ENCODE peak calls at places on chromosome 14, in four cellular contexts. K, X, O and Z are unnamed samples.

GRCh38 chr14:73025544-73025943 is 1.4 kb downstream of the ZFYVE1 start:
- DNase-seq in K (no peak), X (no peak), O (peak), Z (no peak)

GRCh38 chr14:101582294-101582693 is 21.0 kb downstream of the DIO3 start:
- DNase-seq in K (no peak), X (no peak), O (no peak), Z (no peak)

GRCh38 chr14:22838631-22839041 is 2.3 kb downstream of the MMP14 start:
- DNase-seq in K (no peak), X (no peak), O (no peak), Z (no peak)

GRCh38 chr14:22297376-22297775 is 291.6 kb downstream of the DAD1 start:
- DNase-seq in K (no peak), X (no peak), O (no peak), Z (no peak)

GRCh38 chr14:51533160-51533559 is 118.5 kb upstream of the FRMD6 start:
- DNase-seq in K (no peak), X (no peak), O (no peak), Z (no peak)

GRCh38 chr14:76929927-76930326 is 98.6 kb downstream of the IRF2BPL start:
- DNase-seq in K (no peak), X (no peak), O (peak), Z (no peak)

GRCh38 chr14:23692416-23692815 is 56.3 kb downstream of the DHRS2 start:
- DNase-seq in K (no peak), X (no peak), O (no peak), Z (no peak)

GRCh38 chr14:32576088-32576795 is 247.1 kb downstream of the AKAP6 start:
- DNase-seq in K (peak), X (peak), O (peak), Z (peak)

GRCh38 chr14:72752034-72752412 is 141.9 kb downstream of the DPF3 start:
- DNase-seq in K (no peak), X (no peak), O (no peak), Z (no peak)

GRCh38 chr14:64605926-64606685 is 56.3 kb downstream of the PPP1R36 start:
- DNase-seq in K (no peak), X (no peak), O (no peak), Z (no peak)

GRCh38 chr14:59688224-59689170 is 111.9 kb upstream of the CCDC175 start:
- DNase-seq in K (peak), X (peak), O (peak), Z (peak)

GRCh38 chr14:20415723-20416622 is 2.7 kb upstream of the TEP1 start:
- DNase-seq in K (peak), X (peak), O (peak), Z (peak)

GRCh38 chr14:51726166-51726899 is 74.6 kb downstream of the FRMD6 start:
- DNase-seq in K (no peak), X (no peak), O (no peak), Z (no peak)

GRCh38 chr14:53628747-53629146 is 327.9 kb downstream of the BMP4 start:
- DNase-seq in K (no peak), X (no peak), O (no peak), Z (no peak)

GRCh38 chr14:58821421-58821820 is 183.7 kb downstream of the DACT1 start:
- DNase-seq in K (peak), X (no peak), O (no peak), Z (no peak)

GRCh38 chr14:50272498-50272897 is 39.5 kb downstream of the L2HGDH start:
- DNase-seq in K (no peak), X (no peak), O (no peak), Z (no peak)

GRCh38 chr14:90512332-90512951 is 115.6 kb downstream of the CALM1 start:
- DNase-seq in K (no peak), X (no peak), O (no peak), Z (no peak)

GRCh38 chr14:67377916-67378315 is 17.8 kb downstream of the EIF2S1 start:
- DNase-seq in K (no peak), X (no peak), O (no peak), Z (no peak)

GRCh38 chr14:76696791-76697190 is 64.5 kb upstream of the VASH1 start:
- DNase-seq in K (no peak), X (no peak), O (no peak), Z (no peak)

GRCh38 chr14:92247937-92248336 is 75.0 kb upstream of the SLC24A4 start:
- DNase-seq in K (no peak), X (no peak), O (no peak), Z (no peak)

GRCh38 chr14:23589606-23590005 is 11.0 kb upstream of the JPH4 start:
- DNase-seq in K (no peak), X (no peak), O (no peak), Z (peak)

GRCh38 chr14:106166650-106167204 is 640.3 kb downstream of the TMEM121 start:
- DNase-seq in K (no peak), X (no peak), O (no peak), Z (no peak)

GRCh38 chr14:20998674-20999366 is at the start of gene SLC39A2:
- DNase-seq in K (peak), X (no peak), O (peak), Z (no peak)

GRCh38 chr14:24329073-24329663 is 5.7 kb downstream of the ADCY4 start:
- DNase-seq in K (no peak), X (no peak), O (no peak), Z (no peak)

GRCh38 chr14:67940894-67941455 is 121.4 kb downstream of the RAD51B start:
- DNase-seq in K (no peak), X (no peak), O (no peak), Z (no peak)

GRCh38 chr14:95485222-95485819 is 31.1 kb downstream of the SYNE3 start:
- DNase-seq in K (no peak), X (no peak), O (no peak), Z (no peak)

GRCh38 chr14:95481391-95482022 is 34.9 kb downstream of the SYNE3 start:
- DNase-seq in K (no peak), X (peak), O (no peak), Z (no peak)

GRCh38 chr14:95483843-95484165 is 32.6 kb downstream of the SYNE3 start:
- DNase-seq in K (no peak), X (no peak), O (no peak), Z (no peak)

GRCh38 chr14:95484296-95484695 is 32.2 kb downstream of the SYNE3 start:
- DNase-seq in K (no peak), X (no peak), O (no peak), Z (no peak)

GRCh38 chr14:95482967-95483842 is 33.2 kb downstream of the SYNE3 start:
- DNase-seq in K (peak), X (no peak), O (no peak), Z (peak)
- TF ChIP-seq ZBTB33 in K (no peak), X (no peak), O (no peak), Z (no peak)

DNA sequence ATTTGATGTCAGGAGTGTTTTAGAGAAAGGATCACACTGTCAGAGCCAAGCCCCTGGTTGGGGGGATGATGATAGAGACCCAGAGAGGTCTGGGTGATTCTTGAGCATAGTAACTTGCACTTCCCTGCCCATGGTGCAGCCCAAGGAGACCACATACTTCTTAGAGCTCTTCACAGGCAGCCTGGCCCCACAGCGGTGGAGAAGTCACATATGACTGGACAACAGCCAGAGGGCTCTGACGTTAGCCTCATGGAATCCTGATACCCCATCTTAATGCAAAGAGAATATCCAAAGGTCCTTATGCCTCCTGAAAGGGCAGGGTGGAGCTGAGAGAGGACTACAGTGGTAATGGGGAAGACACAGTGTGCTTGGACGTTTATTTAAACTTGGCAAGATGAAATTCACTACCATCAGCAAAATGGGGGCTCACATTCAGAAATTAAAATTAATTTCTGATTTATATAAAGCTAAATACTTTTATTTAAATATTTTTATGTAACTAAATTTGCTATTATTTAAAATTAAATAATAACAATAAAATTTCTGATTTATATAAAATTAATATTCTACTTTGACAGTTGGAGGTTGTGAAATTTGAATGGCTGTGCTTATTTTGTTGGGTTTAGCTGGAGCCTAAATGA is 131.3 kb downstream of the KTN1 start:
- DNase-seq in K (no peak), X (no peak), O (no peak), Z (no peak)
- TF ChIP-seq ZBTB33 in K (no peak), X (no peak), O (no peak), Z (no peak)

GRCh38 chr14:89279649-89280232 is 137.3 kb downstream of the FOXN3 start:
- DNase-seq in K (no peak), X (no peak), O (no peak), Z (no peak)
- TF ChIP-seq ZBTB33 in K (no peak), X (no peak), O (no peak), Z (no peak)

GRCh38 chr14:69543341-69544249 is 31.1 kb downstream of the CCDC177 start:
- DNase-seq in K (peak), X (no peak), O (peak), Z (no peak)
- TF ChIP-seq ZBTB33 in K (no peak), X (no peak), O (no peak), Z (no peak)

GRCh38 chr14:74620497-74620921 is 8.5 kb upstream of the LTBP2 start:
- DNase-seq in K (peak), X (no peak), O (peak), Z (peak)

GRCh38 chr14:74618078-74618952 is 6.3 kb upstream of the LTBP2 start:
- DNase-seq in K (peak), X (no peak), O (no peak), Z (peak)

GRCh38 chr14:74620923-74621322 is 8.9 kb upstream of the LTBP2 start:
- DNase-seq in K (no peak), X (no peak), O (no peak), Z (no peak)

GRCh38 chr14:74621556-74621955 is 9.5 kb upstream of the LTBP2 start:
- DNase-seq in K (no peak), X (no peak), O (no peak), Z (no peak)

GRCh38 chr14:74619672-74620131 is 7.7 kb upstream of the LTBP2 start:
- DNase-seq in K (no peak), X (no peak), O (peak), Z (peak)
- TF ChIP-seq ZBTB33 in K (no peak), X (peak), O (no peak), Z (no peak)

DNA sequence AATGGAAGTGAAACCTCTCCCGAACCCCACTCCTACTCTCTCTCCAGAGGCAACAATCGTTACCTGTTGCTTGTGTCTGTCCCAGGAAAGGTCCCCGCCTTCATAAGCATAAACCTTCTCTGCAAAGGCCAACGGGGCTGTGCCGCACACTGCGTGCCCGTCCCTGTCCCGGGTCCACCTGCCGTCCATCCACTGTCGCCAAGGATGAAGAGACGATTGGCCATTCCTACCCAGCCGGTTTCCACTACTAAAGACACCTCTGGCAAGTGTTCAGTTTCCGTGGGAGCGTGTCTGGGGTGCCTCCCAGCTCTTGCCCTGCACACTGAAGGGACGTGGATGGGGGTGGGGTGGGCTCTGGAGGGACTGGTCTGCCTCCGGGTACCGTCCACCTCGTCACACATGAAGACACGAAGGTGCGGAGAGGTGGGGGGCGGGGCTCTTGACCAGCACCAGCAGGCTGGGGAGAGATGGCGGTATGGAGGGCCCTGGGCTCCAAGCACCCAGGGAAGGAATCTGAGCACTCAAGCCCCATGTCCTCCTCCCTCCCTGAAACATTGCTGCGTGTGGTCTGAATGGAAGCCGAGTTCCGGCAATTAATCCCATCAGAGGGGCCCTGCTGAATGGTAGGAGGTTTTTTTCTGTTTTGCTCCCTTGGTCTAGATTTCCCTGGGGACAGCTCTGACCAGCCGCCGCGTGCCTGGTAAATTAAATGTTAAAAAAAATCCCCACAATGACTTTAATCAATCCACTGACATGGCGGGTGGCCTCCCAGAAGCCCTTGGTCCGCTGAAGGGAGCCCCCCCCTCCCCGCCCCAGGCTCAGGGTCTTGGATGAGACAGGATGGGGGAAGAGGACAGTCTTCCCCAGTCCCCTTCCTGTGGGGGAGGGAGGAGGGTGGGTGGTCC is 4.1 kb upstream of the KIF26A start:
- DNase-seq in K (no peak), X (peak), O (no peak), Z (no peak)
- TF ChIP-seq ZBTB33 in K (no peak), X (no peak), O (no peak), Z (no peak)

GRCh38 chr14:85248881-85249635 is 280.9 kb upstream of the FLRT2 start:
- DNase-seq in K (no peak), X (no peak), O (no peak), Z (no peak)
- TF ChIP-seq ZBTB33 in K (no peak), X (no peak), O (no peak), Z (no peak)